ENCODE peak calls at places on chromosomes 16 and 17, in ten cellular contexts. W is non-pigmented ciliary epithelial cell; S is sigmoid colon; J is T follicular helper cell; K is KG1; V is stimulated activated naive CD4-positive, alpha-beta T cell treated with Interleukin-2 at 50 U/mL for 16 hours; E is type B pancreatic cell; X is heart right ventricle; Q is left kidney; N is brain pericyte. G is an unnamed sample.

GRCh38 chr16:87375426-87376135 is 8.0 kb downstream of the FBXO31 start:
- DNase-seq in W (no peak), S (no peak), J (no peak), K (no peak), V (no peak), E (no peak), X (no peak), Q (no peak), N (no peak), G (no peak)

GRCh38 chr16:56911771-56912541 is 20.0 kb upstream of the HERPUD1 start:
- DNase-seq in W (no peak), S (peak), J (no peak), K (no peak), V (no peak), E (no peak), X (peak), Q (peak), N (no peak), G (no peak)

GRCh38 chr16:67150058-67150832 is 553 bp downstream of the B3GNT9 start:
- DNase-seq in W (no peak), S (peak), J (no peak), K (no peak), V (peak), E (no peak), X (no peak), Q (peak), N (no peak), G (no peak)

GRCh38 chr17:55238931-55239297 is 25.8 kb upstream of the HLF start:
- DNase-seq in W (no peak), S (no peak), J (no peak), K (no peak), V (no peak), E (no peak), X (peak), Q (peak), N (no peak), G (no peak)

GRCh38 chr17:72702998-72703397 is 389.5 kb downstream of the SLC39A11 start:
- DNase-seq in W (no peak), S (no peak), J (no peak), K (no peak), V (no peak), E (no peak), X (no peak), Q (no peak), N (no peak), G (no peak)

GRCh38 chr17:15268003-15268402 is 2.9 kb upstream of the PMP22 start:
- DNase-seq in W (no peak), S (no peak), J (no peak), K (no peak), V (no peak), E (no peak), X (no peak), Q (no peak), N (no peak), G (no peak)

GRCh38 chr16:67613808-67614207 is 31.1 kb upstream of the CARMIL2 start:
- DNase-seq in W (no peak), S (peak), J (no peak), K (no peak), V (no peak), E (no peak), X (no peak), Q (no peak), N (no peak), G (no peak)

GRCh38 chr17:44733753-44734152 is 25.0 kb upstream of the ADAM11 start:
- DNase-seq in W (no peak), S (no peak), J (no peak), K (no peak), V (no peak), E (no peak), X (no peak), Q (peak), N (no peak), G (no peak)

GRCh38 chr16:88066680-88067529 is 115.7 kb downstream of the BANP start:
- DNase-seq in W (no peak), S (no peak), J (no peak), K (no peak), V (no peak), E (no peak), X (no peak), Q (no peak), N (no peak), G (no peak)